ENCODE peak calls at places on chromosome 18, in nine cellular contexts. R is Panc1, D is endothelial cell, N is adrenal gland, Q is Peyer's patch, T is tibial artery, V is prostate gland, P is H9, G is PC-9. O is an unnamed sample.

GRCh38 chr18:7191736-7192135 is 39.2 kb upstream of the LRRC30 start:
- DNase-seq in R (no peak), D (no peak), N (no peak), Q (no peak), T (no peak), V (no peak), P (no peak), G (no peak), O (no peak)

GRCh38 chr18:45384137-45384998 is 230.9 kb upstream of the SLC14A2 start:
- DNase-seq in R (peak), D (peak), N (peak), Q (peak), T (peak), V (peak), P (peak), G (no peak), O (peak)

GRCh38 chr18:62991959-62992358 is 276.6 kb downstream of the PHLPP1 start:
- DNase-seq in R (no peak), D (no peak), N (no peak), Q (no peak), T (no peak), V (no peak), P (no peak), G (no peak), O (no peak)

GRCh38 chr18:24315170-24315569 is 82.5 kb downstream of the OSBPL1A start:
- DNase-seq in R (no peak), D (no peak), N (no peak), Q (no peak), T (no peak), V (no peak), P (no peak), G (no peak), O (no peak)

GRCh38 chr18:36535202-36535935 is 237.9 kb downstream of the FHOD3 start:
- DNase-seq in R (no peak), D (no peak), N (no peak), Q (no peak), T (no peak), V (no peak), P (peak), G (no peak), O (no peak)

GRCh38 chr18:56873441-56874140 is 222.4 kb downstream of the WDR7 start:
- DNase-seq in R (no peak), D (peak), N (no peak), Q (no peak), T (no peak), V (no peak), P (peak), G (no peak), O (no peak)

GRCh38 chr18:78729099-78729467 is 250.5 kb upstream of the SALL3 start:
- DNase-seq in R (no peak), D (no peak), N (no peak), Q (no peak), T (no peak), V (no peak), P (peak), G (no peak), O (no peak)

GRCh38 chr18:33115917-33116316 is 324.6 kb downstream of the CCDC178 start:
- DNase-seq in R (no peak), D (no peak), N (no peak), Q (no peak), T (no peak), V (no peak), P (no peak), G (no peak), O (no peak)

GRCh38 chr18:58258707-58259342 is 214.8 kb downstream of the NEDD4L start:
- DNase-seq in R (no peak), D (no peak), N (no peak), Q (no peak), T (no peak), V (no peak), P (no peak), G (no peak), O (no peak)

GRCh38 chr18:14189858-14190257 is 57.6 kb upstream of the ZNF519 start:
- DNase-seq in R (peak), D (no peak), N (no peak), Q (no peak), T (no peak), V (no peak), P (no peak), G (peak), O (no peak)

GRCh38 chr18:36593001-36593400 is 235.8 kb downstream of the TPGS2 start:
- DNase-seq in R (no peak), D (no peak), N (no peak), Q (no peak), T (no peak), V (no peak), P (no peak), G (no peak), O (no peak)

GRCh38 chr18:74899554-74899953 is 301.9 kb downstream of the ZNF407 start:
- DNase-seq in R (no peak), D (no peak), N (peak), Q (no peak), T (peak), V (no peak), P (no peak), G (no peak), O (no peak)

GRCh38 chr18:23069481-23069880 is 65.8 kb upstream of the CABLES1 start:
- DNase-seq in R (no peak), D (no peak), N (no peak), Q (peak), T (no peak), V (no peak), P (no peak), G (no peak), O (peak)

GRCh38 chr18:11518788-11519685 is 90.4 kb upstream of the SLC35G4 start:
- DNase-seq in R (peak), D (peak), N (peak), Q (no peak), T (no peak), V (peak), P (peak), G (no peak), O (no peak)

GRCh38 chr18:52340466-52341378 is 725 bp downstream of the DCC start:
- DNase-seq in R (no peak), D (no peak), N (no peak), Q (no peak), T (no peak), V (no peak), P (no peak), G (no peak), O (no peak)

GRCh38 chr18:79077181-79077580 is 8.0 kb downstream of the ATP9B start:
- DNase-seq in R (no peak), D (no peak), N (no peak), Q (no peak), T (no peak), V (no peak), P (no peak), G (no peak), O (no peak)

GRCh38 chr18:57433492-57434176 is 1.5 kb upstream of the ONECUT2 start:
- DNase-seq in R (no peak), D (no peak), N (peak), Q (no peak), T (no peak), V (no peak), P (no peak), G (peak), O (no peak)

GRCh38 chr18:3747176-3747973 is 297.4 kb downstream of the TGIF1 start:
- DNase-seq in R (no peak), D (no peak), N (peak), Q (peak), T (peak), V (no peak), P (no peak), G (peak), O (no peak)

GRCh38 chr18:34358923-34359322 is 134.2 kb upstream of the NOL4 start:
- DNase-seq in R (no peak), D (no peak), N (no peak), Q (no peak), T (no peak), V (no peak), P (no peak), G (no peak), O (no peak)

GRCh38 chr18:48945953-48946217 is 4.9 kb downstream of the SMAD7 start:
- DNase-seq in R (no peak), D (no peak), N (no peak), Q (no peak), T (no peak), V (no peak), P (no peak), G (no peak), O (no peak)

GRCh38 chr18:32804126-32804888 is 31.5 kb upstream of the KLHL14 start:
- DNase-seq in R (no peak), D (no peak), N (no peak), Q (no peak), T (no peak), V (no peak), P (no peak), G (no peak), O (no peak)

GRCh38 chr18:55406374-55407045 is 181.5 kb downstream of the TCF4 start:
- DNase-seq in R (no peak), D (no peak), N (no peak), Q (no peak), T (no peak), V (no peak), P (no peak), G (no peak), O (no peak)

GRCh38 chr18:55404136-55404810 is 183.7 kb downstream of the TCF4 start:
- DNase-seq in R (no peak), D (no peak), N (no peak), Q (no peak), T (no peak), V (no peak), P (no peak), G (no peak), O (no peak)

GRCh38 chr18:55404811-55405654 is 183.0 kb downstream of the TCF4 start:
- DNase-seq in R (no peak), D (no peak), N (no peak), Q (no peak), T (no peak), V (no peak), P (no peak), G (no peak), O (no peak)

GRCh38 chr18:55407191-55407590 is 180.8 kb downstream of the TCF4 start:
- DNase-seq in R (no peak), D (no peak), N (no peak), Q (no peak), T (no peak), V (no peak), P (no peak), G (no peak), O (no peak)

GRCh38 chr18:55405655-55406373 is 182.2 kb downstream of the TCF4 start:
- DNase-seq in R (no peak), D (no peak), N (peak), Q (peak), T (peak), V (peak), P (no peak), G (peak), O (no peak)
- TF ChIP-seq CTCF in R (no peak), D (no peak), N (no peak), Q (no peak), T (no peak), V (no peak), P (no peak), G (no peak), O (no peak)

DNA sequence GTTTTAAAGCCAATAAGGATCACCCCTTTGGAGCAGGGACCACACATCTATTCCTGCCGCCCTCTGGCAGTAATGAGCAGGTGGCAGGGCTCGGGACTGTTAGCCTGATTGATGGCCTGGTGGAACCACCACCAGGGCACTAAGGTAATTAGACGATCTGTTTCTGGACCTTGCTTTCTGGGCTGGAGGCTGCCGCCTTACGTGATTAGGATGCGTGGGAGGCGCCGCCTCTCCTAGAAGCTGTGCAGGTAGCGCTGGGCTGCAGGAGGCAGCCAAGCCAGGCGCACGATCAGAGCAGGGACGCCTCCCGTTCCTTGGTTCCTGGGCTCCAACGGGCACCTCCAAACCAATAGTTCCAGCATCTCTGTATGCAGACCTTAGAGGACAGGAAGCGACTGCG is 242.6 kb upstream of the RAB12 start:
- DNase-seq in R (no peak), D (no peak), N (no peak), Q (no peak), T (no peak), V (no peak), P (peak), G (no peak), O (no peak)
- TF ChIP-seq CTCF in R (no peak), D (no peak), N (no peak), Q (no peak), T (no peak), V (no peak), P (no peak), G (no peak), O (no peak)

DNA sequence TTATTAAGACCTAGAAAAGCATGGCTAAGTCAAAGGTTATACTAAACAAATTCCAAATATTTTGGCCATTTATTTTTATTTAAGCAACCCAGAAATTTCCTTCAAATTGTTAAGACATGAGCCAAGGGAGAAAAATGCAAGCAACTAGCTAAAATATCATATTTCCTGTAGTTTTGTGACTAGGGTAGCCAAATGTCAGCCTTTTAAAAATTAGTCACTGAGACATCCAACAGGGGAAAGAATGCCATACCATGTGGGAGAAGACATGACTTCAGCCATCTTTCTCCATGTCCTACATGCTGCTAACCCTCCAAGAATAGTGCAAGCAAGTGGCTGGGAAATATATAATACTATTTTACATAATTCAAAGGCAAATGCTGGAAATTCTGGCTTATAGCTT is 197.9 kb downstream of the DSEL start:
- DNase-seq in R (no peak), D (no peak), N (no peak), Q (no peak), T (no peak), V (no peak), P (no peak), G (no peak), O (no peak)
- TF ChIP-seq CTCF in R (no peak), D (no peak), N (no peak), Q (no peak), T (no peak), V (no peak), P (no peak), G (no peak), O (no peak)

GRCh38 chr18:9577361-9577760 is 37.0 kb downstream of the PPP4R1 start:
- DNase-seq in R (no peak), D (no peak), N (no peak), Q (no peak), T (no peak), V (no peak), P (no peak), G (no peak), O (no peak)

GRCh38 chr18:9574473-9575115 is 39.8 kb downstream of the PPP4R1 start:
- DNase-seq in R (no peak), D (no peak), N (no peak), Q (no peak), T (no peak), V (no peak), P (no peak), G (no peak), O (no peak)

GRCh38 chr18:9571546-9571945 is 42.8 kb downstream of the PPP4R1 start:
- DNase-seq in R (no peak), D (no peak), N (no peak), Q (no peak), T (no peak), V (no peak), P (no peak), G (no peak), O (no peak)

GRCh38 chr18:9578306-9578705 is 36.1 kb downstream of the PPP4R1 start:
- DNase-seq in R (no peak), D (no peak), N (no peak), Q (no peak), T (no peak), V (no peak), P (no peak), G (no peak), O (no peak)

DNA sequence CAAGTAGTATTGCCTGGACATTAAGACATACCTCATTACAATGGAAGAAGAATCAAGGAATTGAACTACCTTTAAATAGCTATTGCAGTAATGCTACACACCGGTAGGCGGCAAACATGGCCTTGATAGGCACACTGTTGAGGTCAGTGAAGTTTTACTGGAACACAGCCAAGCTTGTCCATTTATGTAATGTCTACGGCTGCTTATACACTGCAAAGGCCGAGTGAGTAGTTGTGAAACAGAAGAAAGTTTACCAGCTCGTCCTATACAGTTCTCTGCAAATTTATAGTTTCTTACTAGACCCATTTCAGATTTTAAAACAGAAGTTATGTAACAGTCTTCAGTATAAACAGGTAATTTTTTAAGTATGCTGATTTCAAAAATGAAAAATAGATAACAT is 38.8 kb downstream of the PPP4R1 start:
- DNase-seq in R (peak), D (peak), N (peak), Q (peak), T (peak), V (peak), P (peak), G (peak), O (no peak)
- TF ChIP-seq CTCF in R (peak), D (peak), N (peak), Q (peak), T (peak), V (peak), P (peak), G (peak), O (peak)

DNA sequence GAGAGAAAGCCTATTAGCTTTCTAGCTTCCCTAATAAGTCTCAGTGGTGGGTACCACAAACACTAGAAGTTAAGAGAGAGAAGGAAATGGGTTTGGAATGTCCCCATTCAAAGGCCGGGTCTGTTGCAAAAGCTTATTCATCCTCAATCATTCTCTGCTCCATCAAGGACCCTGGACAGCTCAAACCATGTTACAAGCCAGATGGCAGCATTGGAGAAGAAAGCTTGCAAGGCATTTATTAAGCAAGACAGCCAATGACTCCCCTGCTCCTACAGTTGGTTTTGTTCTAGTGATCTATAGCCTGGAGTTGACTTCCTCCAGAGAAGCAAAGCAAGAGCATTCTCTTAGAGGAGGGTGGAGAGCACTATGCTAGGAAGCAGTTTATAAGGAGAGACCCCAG is 86.9 kb upstream of the LMAN1 start:
- DNase-seq in R (no peak), D (peak), N (no peak), Q (no peak), T (no peak), V (no peak), P (no peak), G (no peak), O (no peak)
- TF ChIP-seq CTCF in R (no peak), D (no peak), N (no peak), Q (no peak), T (no peak), V (no peak), P (no peak), G (no peak), O (no peak)

DNA sequence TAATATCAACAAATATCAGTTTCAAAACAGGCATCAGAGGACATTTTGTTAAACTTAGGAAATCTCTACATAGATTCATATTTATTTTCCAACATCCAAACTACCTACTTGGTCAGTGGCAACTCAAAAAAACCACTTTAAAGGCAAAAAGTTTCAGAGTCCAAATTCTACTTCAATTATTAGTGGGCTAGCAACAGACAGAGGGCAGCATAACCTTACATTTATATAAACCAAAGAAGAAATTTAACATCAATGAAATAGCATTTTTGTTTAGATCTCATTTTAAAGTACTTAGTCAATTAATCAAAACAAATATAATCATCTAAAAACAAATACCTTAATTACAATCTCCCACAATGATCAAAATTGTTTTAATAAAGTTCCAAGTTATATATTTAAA is 33.3 kb downstream of the RTTN start:
- DNase-seq in R (no peak), D (no peak), N (no peak), Q (no peak), T (no peak), V (no peak), P (no peak), G (no peak), O (no peak)
- TF ChIP-seq CTCF in R (peak), D (no peak), N (peak), Q (peak), T (peak), V (peak), P (peak), G (peak), O (no peak)